ENCODE peak calls at places on chromosomes 1 and 21, in five cellular contexts. C, I, T, Y and N are unnamed samples.

GRCh38 chr1:69524010-69524409 is 43.7 kb upstream of the LRRC7 start:
- DNase-seq in T (no peak), Y (no peak), I (no peak), C (no peak), N (peak; percentile 9)

GRCh38 chr1:10286244-10286643 is 75.9 kb downstream of the KIF1B start:
- DNase-seq in C (no peak), I (no peak), Y (no peak), T (no peak), N (no peak)

GRCh38 chr1:226268421-226269124 is 40.4 kb downstream of the LIN9 start:
- DNase-seq in C (no peak), Y (no peak), T (no peak), I (no peak), N (no peak)

GRCh38 chr1:205565799-205566198 is 61.3 kb downstream of the CDK18 start:
- DNase-seq in Y (no peak), C (no peak), I (peak; percentile 64), T (peak; percentile 4), N (no peak)

GRCh38 chr1:171911506-171911905 is 70.2 kb downstream of the DNM3 start:
- DNase-seq in T (no peak), Y (no peak), C (no peak), I (no peak), N (peak; percentile 49)

GRCh38 chr21:37478821-37479220 is 112.2 kb downstream of the DYRK1A start:
- DNase-seq in C (no peak), I (no peak), T (no peak), Y (no peak), N (no peak)

GRCh38 chr1:201499795-201500669 is 6.9 kb downstream of the CSRP1 start:
- DNase-seq in T (no peak), Y (peak; percentile 64), I (no peak), C (no peak), N (no peak)

GRCh38 chr1:179038528-179039281 is 13.0 kb downstream of the FAM20B start:
- DNase-seq in I (no peak), C (no peak), T (no peak), Y (no peak), N (peak; percentile 17)

GRCh38 chr1:24586970-24587820 is 31.3 kb downstream of the NCMAP start:
- DNase-seq in C (no peak), Y (no peak), T (no peak), I (peak; percentile 42), N (peak; percentile 66)

GRCh38 chr1:231590453-231591198 is 36.0 kb upstream of the DISC1 start:
- DNase-seq in Y (peak; percentile 24), I (peak; percentile 48), T (no peak), C (no peak), N (peak; percentile 78)

GRCh38 chr1:40824591-40825429 is 37.4 kb downstream of the CITED4 start:
- DNase-seq in C (no peak), I (no peak), T (no peak), Y (no peak), N (no peak)

GRCh38 chr1:233635765-233636502 is 22.0 kb downstream of the KCNK1 start:
- DNase-seq in C (no peak), Y (no peak), T (no peak), I (peak; percentile 81), N (peak; percentile 9)

GRCh38 chr1:20211511-20211931 is 25.2 kb upstream of the PLA2G2C start:
- DNase-seq in T (no peak), Y (no peak), C (no peak), I (no peak), N (no peak)

GRCh38 chr1:36223373-36223995 is 759 bp upstream of the THRAP3 start:
- DNase-seq in C (no peak), Y (no peak), T (no peak), I (no peak), N (no peak)

GRCh38 chr1:198157847-198158765 is 1.3 kb downstream of the NEK7 start:
- DNase-seq in Y (no peak), T (no peak), I (no peak), C (no peak), N (no peak)

GRCh38 chr1:208431721-208432120 is 187.5 kb upstream of the PLXNA2 start:
- DNase-seq in T (no peak), Y (no peak), I (no peak), C (no peak), N (no peak)

GRCh38 chr1:81477704-81478103 is 323.0 kb upstream of the ADGRL2 start:
- DNase-seq in C (no peak), I (no peak), Y (no peak), T (no peak), N (no peak)

GRCh38 chr1:112881742-112882127 is 74.3 kb downstream of the SLC16A1 start:
- DNase-seq in Y (peak; percentile 17), C (no peak), I (peak; percentile 48), T (no peak), N (no peak)

GRCh38 chr21:46002841-46003574 is 21.4 kb downstream of the COL6A1 start:
- DNase-seq in I (peak; percentile 22), Y (peak; percentile 32), C (peak; percentile 11), T (peak; percentile 93), N (no peak)

DNA sequence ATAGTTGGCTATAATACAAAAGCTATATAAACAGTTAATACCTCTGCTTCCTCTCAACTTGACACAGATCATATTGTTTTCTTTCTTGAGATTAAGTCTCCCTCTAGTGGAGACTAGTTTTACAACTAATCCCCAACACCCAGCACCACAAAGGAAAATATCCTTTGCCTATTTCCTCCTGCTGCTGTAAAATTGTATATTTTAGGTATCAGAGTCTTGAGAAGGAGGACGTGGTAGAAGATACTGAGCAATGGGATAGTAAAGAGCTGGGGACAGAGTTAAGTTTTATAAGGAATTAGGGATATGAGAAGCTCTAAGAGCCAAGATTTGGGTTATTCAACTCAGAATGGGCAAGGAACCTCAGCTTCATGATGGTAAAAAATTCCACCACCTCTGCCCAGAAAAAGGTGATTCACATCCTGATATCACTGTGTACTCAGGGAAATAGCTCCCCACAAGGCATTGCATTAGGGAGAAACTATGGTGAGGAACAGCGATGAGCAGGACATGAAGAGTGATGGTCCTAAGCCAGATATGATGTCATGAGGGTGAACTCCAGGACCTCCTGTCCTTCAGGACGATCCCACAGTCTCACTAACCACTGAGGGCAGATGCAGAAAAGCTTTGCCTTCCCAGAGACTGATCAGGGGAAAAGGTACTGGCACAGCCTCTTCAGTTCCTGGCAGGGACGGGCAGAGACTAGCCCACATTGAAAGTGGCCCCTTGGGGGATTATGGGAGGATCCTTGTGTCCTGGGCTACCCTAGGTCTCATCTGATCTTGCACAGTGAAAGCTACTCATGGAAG is 14.7 kb upstream of the CFAP126 start:
- DNase-seq in T (no peak), I (no peak), C (no peak), Y (no peak), N (peak; percentile 81)
- H3K27ac ChIP-seq in T (peak overlapping the region; percentile 5), I (peak overlapping the region; percentile 57), C (peak overlapping the region; percentile 34), Y (peak overlapping the region; percentile 71), N (no peak overlapping the region)

DNA sequence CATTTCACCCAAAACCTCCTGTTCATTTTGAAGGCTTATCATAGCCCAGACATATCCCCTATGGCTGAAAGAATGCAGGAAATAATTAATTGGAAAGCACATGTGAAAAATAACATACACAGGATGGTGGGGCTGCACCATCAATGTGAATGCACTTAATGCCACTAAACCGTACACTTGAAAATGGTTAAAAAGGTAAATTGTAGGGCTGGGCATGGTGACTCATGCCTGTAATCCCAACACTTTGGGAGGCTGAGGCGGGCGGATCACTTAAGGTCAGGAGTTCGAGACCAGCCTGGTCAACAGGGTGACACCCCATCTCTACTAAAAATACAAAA is 98.7 kb upstream of the BACE2 start:
- DNase-seq in Y (no peak), C (no peak), T (no peak), I (no peak), N (no peak)
- TF ChIP-seq CTCF in Y (no peak), C (no peak), T (no peak), I (peak; percentile 4), N (no peak)

DNA sequence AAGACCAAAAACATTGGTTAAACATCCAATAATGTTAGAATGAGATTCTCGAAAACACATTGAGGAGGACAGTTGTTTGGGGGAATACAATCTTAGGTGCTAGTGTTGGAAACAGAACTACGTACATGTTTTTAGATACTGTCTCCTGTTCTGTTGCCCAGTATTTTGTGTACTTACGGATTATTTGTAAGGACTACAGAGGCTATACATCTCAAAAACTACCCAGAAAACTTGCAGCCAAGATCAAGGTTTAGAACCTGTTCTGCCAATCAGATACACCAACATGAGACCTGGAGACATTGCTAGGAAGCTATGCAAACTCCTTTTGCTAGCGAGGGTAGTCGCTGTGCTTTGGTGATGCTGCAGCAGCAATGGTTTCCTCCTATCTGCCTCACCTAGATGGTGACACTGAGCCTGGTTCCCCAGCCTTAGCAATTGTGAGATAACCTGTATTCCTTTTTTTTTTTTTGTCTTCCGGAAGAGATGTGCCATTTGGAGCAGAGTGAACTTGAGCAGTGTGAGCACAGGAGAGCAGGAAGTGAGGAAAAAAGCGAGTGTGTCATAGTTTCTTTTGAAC is 21.8 kb downstream of the YBX1 start:
- DNase-seq in Y (no peak), C (no peak), I (no peak), T (no peak), N (no peak)
- H3K36me3 ChIP-seq in Y (no peaks in the 10 kb centered on the region), C (no peaks in the 10 kb centered on the region), I (peaks cover 38% of the 10 kb centered on the region), T (peaks cover 84% of the 10 kb centered on the region), N (peaks cover 54% of the 10 kb centered on the region)

DNA sequence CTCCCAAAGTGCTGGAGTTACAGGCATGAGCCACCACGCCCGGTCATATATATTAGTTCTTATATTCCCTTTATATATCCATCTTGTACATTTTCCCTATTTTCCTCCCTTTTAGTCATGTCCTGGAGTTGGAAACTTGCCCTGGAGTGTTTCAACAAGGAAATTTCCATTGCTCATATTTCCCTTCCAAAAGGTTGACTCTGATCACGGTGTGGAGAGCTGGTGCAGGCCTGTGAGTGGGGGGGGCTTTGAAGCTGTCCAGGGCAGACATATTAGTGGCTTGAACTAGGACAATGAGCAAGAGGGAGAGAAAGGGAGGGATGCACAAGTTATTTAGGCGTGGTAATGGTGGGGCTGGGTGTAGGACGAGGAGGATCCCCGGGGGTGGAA is 30.5 kb upstream of the TMEM61 start:
- DNase-seq in I (no peak), C (no peak), Y (no peak), T (no peak), N (no peak)
- H3K27ac ChIP-seq in I (no peak overlapping the region), C (peak overlapping the region; percentile 24), Y (no peak overlapping the region), T (peak overlapping the region; percentile 56), N (no peak overlapping the region)

GRCh38 chr1:152411144-152411543 is 2.9 kb downstream of the CRNN start:
- DNase-seq in C (no peak), I (no peak), T (no peak), Y (no peak), N (no peak)

GRCh38 chr1:152411846-152412245 is 2.2 kb downstream of the CRNN start:
- DNase-seq in Y (no peak), C (no peak), T (no peak), I (no peak), N (no peak)

GRCh38 chr1:152410599-152410998 is 3.5 kb downstream of the CRNN start:
- DNase-seq in T (no peak), I (no peak), Y (no peak), C (no peak), N (peak; percentile 38)

GRCh38 chr1:152410028-152410427 is 4.0 kb downstream of the CRNN start:
- DNase-seq in T (no peak), Y (no peak), C (no peak), I (no peak), N (no peak)

GRCh38 chr1:152408664-152409063 is 5.4 kb downstream of the CRNN start:
- DNase-seq in Y (no peak), C (no peak), T (no peak), I (no peak), N (no peak)
- TF ChIP-seq CTCF in Y (no peak), C (no peak), T (no peak), I (no peak), N (no peak)